ENCODE peak calls at places on chromosomes 6 and 20, in six cellular contexts. C, J, K, T, H and O are unnamed samples.

GRCh38 chr20:58668901-58669286 is 17.8 kb downstream of the STX16 start:
- DNase-seq in C (no peak), J (no peak), H (no peak), K (no peak), T (no peak), O (no peak)

GRCh38 chr6:26473429-26473757 is 15.6 kb downstream of the BTN2A1 start:
- DNase-seq in J (no peak), K (no peak), T (no peak), H (no peak), C (no peak), O (peak)

GRCh38 chr20:57742506-57743180 is 32.8 kb upstream of the PMEPA1 start:
- DNase-seq in T (no peak), C (no peak), H (no peak), J (no peak), K (no peak), O (no peak)

GRCh38 chr6:46849361-46849690 is 56.1 kb downstream of the MEP1A start:
- DNase-seq in H (no peak), T (no peak), J (no peak), K (no peak), C (no peak), O (no peak)

GRCh38 chr6:150320450-150320849 is 48.4 kb upstream of the IYD start:
- DNase-seq in C (peak), H (no peak), K (no peak), J (peak), T (peak), O (no peak)

GRCh38 chr6:52725133-52725529 is 38.1 kb downstream of the GSTA2 start:
- DNase-seq in J (no peak), K (no peak), H (no peak), C (peak), T (no peak), O (peak)

GRCh38 chr20:49281059-49281912 is 3.4 kb upstream of the ZNFX1 start:
- DNase-seq in T (no peak), J (no peak), H (peak), C (no peak), K (no peak), O (no peak)

GRCh38 chr6:548517-548916 is 108.4 kb downstream of the HUS1B start:
- DNase-seq in J (no peak), C (no peak), K (no peak), T (no peak), H (no peak), O (no peak)

GRCh38 chr20:58006346-58007316 is 221.8 kb downstream of the ANKRD60 start:
- DNase-seq in K (no peak), C (no peak), J (no peak), T (no peak), H (no peak), O (no peak)

GRCh38 chr6:121573466-121573865 is 138.0 kb downstream of the GJA1 start:
- DNase-seq in J (no peak), K (no peak), C (peak), T (no peak), H (no peak), O (no peak)

GRCh38 chr6:151288711-151289398 is 49.1 kb downstream of the AKAP12 start:
- DNase-seq in K (no peak), J (no peak), T (no peak), C (no peak), H (no peak), O (no peak)

GRCh38 chr6:105733556-105734162 is 330.8 kb upstream of the PREP start:
- DNase-seq in C (peak), T (no peak), H (no peak), K (peak), J (no peak), O (peak)

GRCh38 chr20:13442990-13443389 is 195.7 kb downstream of the TASP1 start:
- DNase-seq in H (no peak), J (no peak), K (no peak), C (no peak), T (no peak), O (no peak)

GRCh38 chr6:43842231-43842794 is 72.3 kb downstream of the VEGFA start:
- DNase-seq in C (no peak), K (no peak), J (no peak), T (no peak), H (no peak), O (no peak)

GRCh38 chr6:92967352-92967751 is 452.0 kb downstream of the EPHA7 start:
- DNase-seq in C (no peak), K (no peak), T (no peak), J (no peak), H (no peak), O (no peak)

GRCh38 chr6:34912715-34913464 is 23.8 kb downstream of the ANKS1A start:
- DNase-seq in T (no peak), H (no peak), J (peak), K (no peak), C (peak), O (no peak)

GRCh38 chr6:80376411-80376810 is 269.9 kb downstream of the BCKDHB start:
- DNase-seq in T (no peak), H (no peak), C (peak), J (peak), K (no peak), O (no peak)

GRCh38 chr6:41049548-41049947 is 3.5 kb upstream of the APOBEC2 start:
- DNase-seq in K (no peak), J (no peak), H (peak), T (no peak), C (no peak), O (no peak)

GRCh38 chr6:123118811-123119210 is 122.8 kb downstream of the CLVS2 start:
- DNase-seq in J (no peak), H (no peak), K (no peak), T (no peak), C (no peak), O (peak)

GRCh38 chr6:46014511-46015118 is 1.0 kb downstream of the CLIC5 start:
- DNase-seq in K (no peak), C (no peak), H (peak), T (peak), J (no peak), O (peak)

GRCh38 chr6:107489636-107490567 is at the start of gene SOBP:
- DNase-seq in T (peak), J (no peak), H (peak), C (peak), K (no peak), O (no peak)

GRCh38 chr6:52162940-52163908 is 23.0 kb upstream of the IL17A start:
- DNase-seq in C (peak), K (peak), J (no peak), H (no peak), T (no peak), O (peak)

GRCh38 chr6:154386848-154387717 is 30.5 kb upstream of the IPCEF1 start:
- DNase-seq in H (no peak), T (no peak), K (peak), J (peak), C (peak), O (no peak)

GRCh38 chr6:33665957-33666356 is 44.8 kb downstream of the ITPR3 start:
- DNase-seq in K (no peak), C (no peak), H (no peak), T (no peak), J (no peak), O (no peak)

GRCh38 chr6:17032595-17033591 is 69.0 kb upstream of the STMND1 start:
- DNase-seq in T (no peak), C (peak), H (no peak), K (no peak), J (peak), O (no peak)

GRCh38 chr6:81909981-81910910 is 157.8 kb upstream of the TENT5A start:
- DNase-seq in H (no peak), K (no peak), J (no peak), C (no peak), T (no peak), O (no peak)